ENCODE peak calls at places on chromosomes 7 and 10, in ten cellular contexts. S is HTR-8/SVneo; L is ELR; G is C1 segment of cervical spinal cord; T is CD8-positive, alpha-beta T cell; Z is NCI-H2029; O is EL; W is naive thymus-derived CD4-positive, alpha-beta T cell; H is iPS-NIHi11; M is posterior vena cava. I is an unnamed sample.

GRCh38 chr7:141444956-141445355 is 106.3 kb upstream of the AGK start:
- DNase-seq in S (no peak), L (no peak), G (no peak), T (no peak), Z (no peak), O (peak; percentile 21), W (no peak), H (no peak), M (no peak), I (no peak)

GRCh38 chr7:83648464-83649241 is at the start of gene SEMA3E:
- DNase-seq in S (peak; percentile 9), L (peak; percentile 71), G (no peak), T (no peak), Z (no peak), O (peak; percentile 45), W (no peak), H (peak; percentile 38), M (peak; percentile 41), I (no peak)

GRCh38 chr10:103451091-103451801 is 924 bp downstream of the CALHM2 start:
- DNase-seq in S (peak; percentile 81), L (peak; percentile 77), G (no peak), T (peak; percentile 75), Z (no peak), O (peak; percentile 90), W (peak; percentile 31), H (peak; percentile 64), M (peak; percentile 95), I (peak; percentile 70)

GRCh38 chr7:17269345-17270221 is 28.9 kb upstream of the AHR start:
- DNase-seq in S (no peak), L (no peak), G (no peak), T (no peak), Z (no peak), O (no peak), W (no peak), H (no peak), M (no peak), I (no peak)

GRCh38 chr10:30088178-30088577 is 28.8 kb upstream of the JCAD start:
- DNase-seq in S (no peak), L (no peak), G (no peak), T (no peak), Z (no peak), O (no peak), W (no peak), H (peak; percentile 54), M (no peak), I (no peak)

GRCh38 chr10:108327706-108328105 is 1163.2 kb upstream of the SORCS1 start:
- DNase-seq in S (no peak), L (peak; percentile 81), G (no peak), T (no peak), Z (no peak), O (peak; percentile 26), W (no peak), H (no peak), M (no peak), I (no peak)

GRCh38 chr7:4383584-4383983 is 298.5 kb upstream of the FOXK1 start:
- DNase-seq in S (no peak), L (no peak), G (no peak), T (no peak), Z (no peak), O (no peak), W (no peak), H (no peak), M (no peak), I (no peak)

GRCh38 chr10:58424176-58424575 is 39.0 kb downstream of the TFAM start:
- DNase-seq in S (no peak), L (no peak), G (no peak), T (no peak), Z (no peak), O (peak; percentile 66), W (no peak), H (no peak), M (no peak), I (no peak)

GRCh38 chr7:83677180-83677866 is 28.4 kb upstream of the SEMA3E start:
- DNase-seq in S (peak; percentile 58), L (peak; percentile 95), G (no peak), T (no peak), Z (no peak), O (peak; percentile 90), W (no peak), H (no peak), M (no peak), I (no peak)

GRCh38 chr10:30182191-30183075 is 123.0 kb upstream of the JCAD start:
- DNase-seq in S (peak; percentile 84), L (peak; percentile 85), G (no peak), T (no peak), Z (no peak), O (peak; percentile 94), W (no peak), H (no peak), M (no peak), I (no peak)

GRCh38 chr7:123662293-123662692 is 6.6 kb downstream of the LMOD2 start:
- DNase-seq in S (no peak), L (no peak), G (no peak), T (no peak), Z (no peak), O (no peak), W (no peak), H (no peak), M (no peak), I (no peak)

GRCh38 chr10:86038371-86038770 is 328.2 kb downstream of the GRID1 start:
- DNase-seq in S (no peak), L (no peak), G (no peak), T (no peak), Z (no peak), O (no peak), W (no peak), H (no peak), M (no peak), I (no peak)

GRCh38 chr7:78345979-78346378 is 547.4 kb downstream of the PHTF2 start:
- DNase-seq in S (no peak), L (no peak), G (no peak), T (no peak), Z (peak; percentile 43), O (no peak), W (no peak), H (no peak), M (no peak), I (no peak)

GRCh38 chr10:11345224-11346054 is 266.0 kb downstream of the USP6NL start:
- DNase-seq in S (no peak), L (no peak), G (no peak), T (peak; percentile 27), Z (no peak), O (no peak), W (no peak), H (peak; percentile 49), M (no peak), I (no peak)